ENCODE peak calls at places on chromosomes 13 and 19, in four cellular contexts. F is AG09319; V is naive thymus-derived CD8-positive, alpha-beta T cell; S is stimulated activated CD8-positive, alpha-beta memory T cell treated with anti-CD3 and anti-CD28 coated beads, Interleukin-15, amount 100 ng/mL, for 48 hours. P is an unnamed sample.
A peak's percentile ranks its signal among the peaks of the same experiment; 100 is the strongest.

GRCh38 chr13:114203536-114203935 is 24.5 kb downstream of the CFAP97D2 start:
- DNase-seq in F (no peak), V (no peak), S (no peak), P (no peak)

GRCh38 chr19:29671393-29672076 is 6.3 kb downstream of the PLEKHF1 start:
- DNase-seq in F (no peak), V (peak; percentile 71), S (peak; percentile 87), P (no peak)

GRCh38 chr13:43331676-43332075 is 308.3 kb downstream of the DNAJC15 start:
- DNase-seq in F (no peak), V (no peak), S (no peak), P (no peak)

GRCh38 chr13:97223711-97224461 is 1.8 kb downstream of the MBNL2 start:
- DNase-seq in F (peak; percentile 75), V (no peak), S (no peak), P (no peak)

GRCh38 chr19:10291554-10292205 is 1.9 kb downstream of the ICAM5 start:
- DNase-seq in F (no peak), V (no peak), S (no peak), P (no peak)

GRCh38 chr19:54356444-54357056 is 8.2 kb downstream of the LAIR1 start:
- DNase-seq in F (no peak), V (no peak), S (no peak), P (no peak)

GRCh38 chr19:15298847-15299567 is 33.3 kb downstream of the BRD4 start:
- DNase-seq in F (no peak), V (no peak), S (no peak), P (no peak)

GRCh38 chr13:114068723-114069322 is 63.6 kb downstream of the RASA3 start:
- DNase-seq in F (peak; percentile 24), V (no peak), S (no peak), P (no peak)

GRCh38 chr13:111126509-111126908 is 11.4 kb downstream of the ARHGEF7 start:
- DNase-seq in F (no peak), V (no peak), S (no peak), P (no peak)

GRCh38 chr13:95535243-95535642 is 17.3 kb upstream of the CLDN10 start:
- DNase-seq in F (no peak), V (no peak), S (no peak), P (no peak)

GRCh38 chr19:55672418-55672817 is 2.6 kb upstream of the EPN1 start:
- DNase-seq in F (no peak), V (no peak), S (no peak), P (no peak)

GRCh38 chr13:59409651-59410200 is 754.0 kb downstream of the DIAPH3 start:
- DNase-seq in F (no peak), V (no peak), S (no peak), P (no peak)

GRCh38 chr19:2488942-2489731 is 13.2 kb downstream of the GADD45B start:
- DNase-seq in F (no peak), V (no peak), S (no peak), P (no peak)

GRCh38 chr13:108176685-108177274 is 38.6 kb downstream of the LIG4 start:
- DNase-seq in F (no peak), V (peak; percentile 30), S (peak; percentile 19), P (no peak)

GRCh38 chr13:88068975-88069374 is 397.8 kb downstream of the SLITRK5 start:
- DNase-seq in F (no peak), V (no peak), S (no peak), P (no peak)

GRCh38 chr19:7779631-7780486 is 16.8 kb downstream of the CLEC4M start:
- DNase-seq in F (no peak), V (no peak), S (no peak), P (no peak)

GRCh38 chr13:32045963-32046785 is 14.6 kb downstream of the FRY start:
- DNase-seq in F (no peak), V (no peak), S (no peak), P (no peak)

P was measured in 8988T.